ENCODE peak calls at places on chromosomes 5 and 9, in four cellular contexts. M is K562, U is GM12878, H is HepG2. Z is an unnamed sample.

GRCh38 chr9:123684393-123685149 is 245.4 kb downstream of the DENND1A start:
- DNase-seq in H (no peak), U (no peak), M (no peak), Z (no peak)

GRCh38 chr9:126312584-126313551 is 13.8 kb upstream of the MVB12B start:
- DNase-seq in M (no peak), H (peak), U (no peak), Z (no peak)

GRCh38 chr5:41625571-41625970 is 115.2 kb upstream of the PLCXD3 start:
- DNase-seq in H (no peak), U (no peak), M (no peak), Z (no peak)

GRCh38 chr5:107542428-107542827 is 128.3 kb downstream of the EFNA5 start:
- DNase-seq in M (no peak), U (peak), H (peak), Z (peak)

GRCh38 chr5:179275941-179276837 is 69.1 kb downstream of the ADAMTS2 start:
- DNase-seq in H (peak), U (no peak), M (peak), Z (no peak)

GRCh38 chr9:113302792-113303418 is at the start of gene RNF183:
- DNase-seq in M (no peak), H (peak), U (no peak), Z (no peak)

GRCh38 chr9:12972608-12973589 is 198.1 kb downstream of the LURAP1L start:
- DNase-seq in H (peak), U (no peak), M (no peak), Z (no peak)

GRCh38 chr5:6827815-6828214 is 114.6 kb downstream of the TENT4A start:
- DNase-seq in U (no peak), M (no peak), H (no peak), Z (no peak)

GRCh38 chr5:84303315-84303714 is 81.4 kb downstream of the EDIL3 start:
- DNase-seq in H (no peak), U (no peak), M (no peak), Z (no peak)

GRCh38 chr5:126065061-126065460 is 358.1 kb upstream of the GRAMD2B start:
- DNase-seq in M (no peak), U (no peak), H (no peak), Z (no peak)

GRCh38 chr9:8408575-8409190 is 609.1 kb upstream of the DMAC1 start:
- DNase-seq in M (no peak), H (no peak), U (no peak), Z (no peak)

GRCh38 chr5:1374680-1375055 is 29.8 kb upstream of the CLPTM1L start:
- DNase-seq in U (no peak), H (no peak), M (no peak), Z (no peak)

GRCh38 chr5:124670672-124671592 is 75.5 kb downstream of the ZNF608 start:
- DNase-seq in H (no peak), M (no peak), U (no peak), Z (no peak)

GRCh38 chr9:95268681-95269080 is 48.8 kb downstream of the FANCC start:
- DNase-seq in M (no peak), H (peak), U (no peak), Z (peak)

GRCh38 chr5:60810438-60811085 is 33.5 kb downstream of the ELOVL7 start:
- DNase-seq in H (peak), M (no peak), U (no peak), Z (peak)

GRCh38 chr5:73311291-73312110 is 137.1 kb downstream of the FOXD1 start:
- DNase-seq in M (no peak), U (no peak), H (no peak), Z (no peak)

GRCh38 chr5:169701910-169702451 is 64.9 kb downstream of the DOCK2 start:
- DNase-seq in M (no peak), U (no peak), H (no peak), Z (no peak)

GRCh38 chr9:70902171-70902570 is 219.2 kb downstream of the TRPM3 start:
- DNase-seq in M (no peak), H (no peak), U (no peak), Z (no peak)

GRCh38 chr9:86644315-86645034 is 290.3 kb upstream of the TUT7 start:
- DNase-seq in U (no peak), H (no peak), M (no peak), Z (no peak)

GRCh38 chr5:6392571-6392970 is 14.2 kb upstream of the MED10 start:
- DNase-seq in U (no peak), H (no peak), M (no peak), Z (no peak)

GRCh38 chr5:151092750-151093149 is 11.9 kb upstream of the TNIP1 start:
- DNase-seq in M (no peak), U (no peak), H (no peak), Z (no peak)

GRCh38 chr5:100731768-100732167 is 171.3 kb downstream of the ST8SIA4 start:
- DNase-seq in M (no peak), U (peak), H (no peak), Z (no peak)

GRCh38 chr9:134870746-134871667 is 9.6 kb upstream of the FCN2 start:
- DNase-seq in H (no peak), M (no peak), U (no peak), Z (no peak)

GRCh38 chr5:151686673-151687378 is at the start of gene SPARC:
- DNase-seq in H (no peak), U (no peak), M (no peak), Z (no peak)

GRCh38 chr9:99509291-99509826 is 287.3 kb downstream of the SEC61B start:
- DNase-seq in U (no peak), H (no peak), M (no peak), Z (no peak)

GRCh38 chr5:69414885-69415583 is at the start of gene MARVELD2:
- DNase-seq in M (no peak), U (no peak), H (peak), Z (peak)

GRCh38 chr5:112551437-112552018 is 132.5 kb upstream of the EPB41L4A start:
- DNase-seq in U (no peak), H (peak), M (peak), Z (peak)

GRCh38 chr5:173240091-173241050 is 5.4 kb upstream of the NKX2-5 start:
- DNase-seq in U (no peak), M (no peak), H (no peak), Z (no peak)

GRCh38 chr9:88949425-88949824 is 41.8 kb upstream of the S1PR3 start:
- DNase-seq in U (no peak), H (no peak), M (peak), Z (no peak)

GRCh38 chr5:78785454-78785853 is 136.9 kb upstream of the LHFPL2 start:
- DNase-seq in H (no peak), U (no peak), M (no peak), Z (no peak)

GRCh38 chr9:124359426-124359825 is 55.8 kb downstream of the PSMB7 start:
- DNase-seq in M (no peak), U (no peak), H (no peak), Z (no peak)

GRCh38 chr5:41843456-41844112 is 26.6 kb downstream of the OXCT1 start:
- DNase-seq in U (no peak), H (peak), M (peak), Z (peak)

GRCh38 chr5:38846379-38846967 is 661 bp downstream of the OSMR start:
- DNase-seq in U (no peak), M (no peak), H (peak), Z (peak)

GRCh38 chr5:41683181-41683580 is 172.8 kb upstream of the PLCXD3 start:
- DNase-seq in U (no peak), M (no peak), H (no peak), Z (no peak)

GRCh38 chr9:27625751-27626628 is 52.7 kb upstream of the C9orf72 start:
- DNase-seq in M (no peak), H (no peak), U (no peak), Z (no peak)

GRCh38 chr9:129352157-129352870 is 174.3 kb upstream of the IER5L start:
- DNase-seq in M (peak), H (no peak), U (no peak), Z (no peak)

DNA sequence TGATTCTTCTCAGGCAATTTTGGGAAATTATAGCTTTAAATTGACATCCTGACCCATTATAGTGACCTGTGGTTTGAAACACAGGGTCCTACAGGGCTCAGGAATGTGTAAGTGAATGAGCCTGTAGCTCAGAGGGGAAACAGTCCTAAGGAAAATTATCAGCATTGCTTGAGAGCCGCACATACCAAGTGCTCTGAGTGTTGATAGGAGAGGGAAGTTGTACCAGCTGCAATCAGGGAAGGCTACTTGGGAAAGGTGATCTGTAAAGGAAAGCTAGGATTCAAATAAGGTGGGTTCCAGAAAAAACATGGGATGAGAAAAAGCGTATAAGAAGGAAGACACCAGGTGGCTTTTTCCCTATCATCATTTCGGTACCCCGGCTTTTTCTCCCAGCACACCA is 4.4 kb upstream of the SLC25A51 start:
- DNase-seq in U (no peak), M (no peak), H (no peak), Z (no peak)
- TF ChIP-seq RAD21 in U (no peak), M (no peak), H (no peak), Z (no peak)

GRCh38 chr9:133828338-133828997 is 90.3 kb upstream of the SARDH start:
- DNase-seq in H (no peak), U (no peak), M (no peak), Z (no peak)

GRCh38 chr9:133826289-133827085 is 88.3 kb upstream of the SARDH start:
- DNase-seq in U (no peak), H (no peak), M (no peak), Z (no peak)

GRCh38 chr9:133833388-133834025 is 95.4 kb upstream of the SARDH start:
- DNase-seq in H (no peak), U (no peak), M (no peak), Z (no peak)

GRCh38 chr9:133832836-133833235 is 94.7 kb upstream of the SARDH start:
- DNase-seq in U (no peak), H (no peak), M (no peak), Z (no peak)

DNA sequence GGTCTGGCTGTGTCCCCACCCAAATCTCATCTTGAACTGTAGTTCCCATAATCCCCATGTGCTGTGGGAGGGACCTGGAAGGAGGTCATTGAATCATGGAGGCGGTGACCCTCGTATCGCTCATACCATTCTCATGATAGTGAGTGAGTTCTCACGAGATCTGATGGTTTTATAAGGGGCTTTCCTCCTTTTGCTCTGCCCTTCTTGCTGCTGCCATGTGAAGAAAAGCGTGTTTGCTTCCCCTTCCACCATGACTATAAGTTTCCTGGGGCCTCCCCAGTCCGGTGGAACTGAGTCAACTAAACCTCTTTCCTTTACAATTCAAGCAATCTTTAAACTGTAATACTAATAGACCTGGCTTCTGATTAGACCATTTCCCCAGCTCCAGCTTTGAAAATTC is 92.2 kb upstream of the SARDH start:
- DNase-seq in U (no peak), H (no peak), M (no peak), Z (no peak)
- TF ChIP-seq USF2 in U (no peak), H (no peak), M (no peak), Z (no peak)

DNA sequence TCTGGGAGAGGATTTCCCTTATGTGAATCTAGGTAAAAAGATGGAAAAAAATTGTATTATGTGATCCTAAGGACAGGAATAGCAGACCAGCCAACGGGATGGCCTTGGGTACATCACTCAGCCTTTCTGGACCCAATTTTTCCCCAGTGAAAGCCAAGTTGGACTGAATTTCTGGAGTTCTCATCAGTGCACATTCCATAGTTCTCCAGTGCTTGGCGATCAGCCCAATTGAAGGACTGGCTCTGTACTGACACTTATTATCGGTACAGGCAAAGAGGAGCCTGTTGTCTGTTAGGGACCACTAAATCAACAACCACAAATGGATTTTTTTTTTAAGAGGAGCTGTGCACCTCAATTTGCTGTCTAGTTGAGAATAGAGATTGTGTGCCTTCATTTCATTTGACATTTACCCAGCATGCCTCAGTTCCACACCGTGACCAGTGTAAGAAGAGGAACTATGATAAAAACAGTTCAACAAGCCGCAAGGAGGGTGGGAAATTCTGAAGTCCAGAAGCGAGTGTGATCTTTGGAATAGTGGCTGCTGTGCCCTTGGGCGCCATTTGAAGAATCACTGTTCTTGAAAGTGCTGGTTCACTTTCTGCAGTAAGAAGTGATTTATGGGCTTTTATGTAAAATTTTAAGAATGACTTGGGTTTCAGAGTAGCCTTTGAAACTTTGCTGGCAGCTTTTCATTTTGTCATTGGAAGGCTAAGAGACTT is 8.0 kb downstream of the ARL10 start:
- DNase-seq in M (no peak), H (no peak), U (no peak), Z (no peak)
- TF ChIP-seq JUNB in M (no peak), H (no peak), U (no peak), Z (no peak)

DNA sequence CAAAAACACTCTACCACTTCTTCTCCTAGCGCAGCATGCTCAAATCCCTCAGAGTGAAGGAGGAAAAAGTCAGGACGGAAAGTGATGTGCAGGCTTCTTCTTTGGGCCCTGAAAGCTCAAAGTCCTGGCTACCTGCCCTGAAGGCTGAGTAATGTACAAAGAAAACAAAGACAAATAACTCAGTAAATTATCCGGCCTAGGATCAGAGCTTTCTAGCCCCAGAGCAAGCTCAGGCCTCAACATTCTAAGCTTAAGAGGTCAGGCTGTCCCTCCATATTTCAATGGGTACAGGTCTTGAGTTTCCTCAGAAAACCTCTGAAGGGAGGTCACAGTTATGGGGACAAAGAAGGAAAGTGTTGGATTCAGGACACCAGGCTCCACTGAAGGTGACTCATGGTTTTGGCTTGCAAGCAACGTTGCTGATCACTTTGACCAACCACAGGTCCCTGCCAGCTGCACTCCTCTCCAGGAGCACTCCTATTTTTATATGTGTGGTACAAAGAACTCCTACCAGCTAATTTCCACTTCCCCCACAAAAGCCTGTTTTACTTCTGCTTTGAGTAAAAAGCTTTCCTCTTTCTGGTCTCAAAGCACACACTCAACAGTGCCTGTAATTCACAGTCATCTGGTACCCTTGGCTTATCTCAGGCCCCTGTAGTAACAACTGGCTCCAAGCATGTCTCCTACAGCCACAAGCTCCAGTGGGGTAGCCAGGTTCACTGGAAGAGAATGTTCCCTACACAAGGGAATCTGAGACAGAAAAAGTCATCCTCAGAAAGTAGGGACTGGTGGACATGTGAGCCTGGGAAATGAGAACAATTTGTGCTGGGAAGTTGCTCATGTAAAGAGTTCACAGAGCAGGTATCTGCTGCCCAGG is 115.7 kb downstream of the UGCG start:
- DNase-seq in U (peak), H (peak), M (no peak), Z (peak)
- TF ChIP-seq RAD21 in U (peak), H (no peak), M (no peak), Z (no peak)

Z was measured in A549.